ENCODE peak calls at places on chromosomes 4 and X, in four cellular contexts. One of them, this sample, is unnamed.

GRCh38 chrX:47200385-47201150 is 6.9 kb downstream of the UBA1 start:
- DNase-seq in K562: no peak
- DNase-seq in A549: peak
- DNase-seq in HepG2: peak
- DNase-seq in this sample: peak

GRCh38 chr4:95267081-95267480 is 281.7 kb downstream of the UNC5C start:
- DNase-seq in HepG2: no peak
- DNase-seq in K562: no peak
- DNase-seq in A549: peak
- DNase-seq in this sample: peak

GRCh38 chrX:130162094-130162493 is 3.5 kb downstream of the AIFM1 start:
- DNase-seq in HepG2: no peak
- DNase-seq in A549: no peak
- DNase-seq in K562: no peak
- DNase-seq in this sample: no peak

GRCh38 chr4:73275318-73275654 is 16.7 kb upstream of the ANKRD17 start:
- DNase-seq in HepG2: peak
- DNase-seq in K562: no peak
- DNase-seq in A549: no peak
- DNase-seq in this sample: no peak

GRCh38 chr4:53589511-53589910 is 1.8 kb downstream of the LNX1 start:
- DNase-seq in A549: no peak
- DNase-seq in HepG2: no peak
- DNase-seq in K562: no peak
- DNase-seq in this sample: no peak

GRCh38 chr4:152360045-152360410 is 175.9 kb downstream of the FBXW7 start:
- DNase-seq in A549: no peak
- DNase-seq in K562: no peak
- DNase-seq in HepG2: no peak
- DNase-seq in this sample: peak

GRCh38 chrX:126064901-126065541 is 101.1 kb downstream of the DCAF12L2 start:
- DNase-seq in HepG2: no peak
- DNase-seq in A549: no peak
- DNase-seq in K562: no peak
- DNase-seq in this sample: no peak

GRCh38 chr4:153474251-153474650 is 8.1 kb downstream of the TMEM131L start:
- DNase-seq in K562: no peak
- DNase-seq in A549: no peak
- DNase-seq in HepG2: no peak
- DNase-seq in this sample: no peak

GRCh38 chr4:142532054-142532453 is 314.0 kb downstream of the INPP4B start:
- DNase-seq in A549: no peak
- DNase-seq in K562: no peak
- DNase-seq in HepG2: no peak
- DNase-seq in this sample: no peak

GRCh38 chrX:2447484-2447883 is 53.3 kb downstream of the DHRSX start:
- DNase-seq in K562: no peak
- DNase-seq in HepG2: no peak
- DNase-seq in A549: no peak
- DNase-seq in this sample: no peak
- TF ChIP-seq MAFK in K562: no peak
- TF ChIP-seq MAFK in HepG2: no peak
- TF ChIP-seq MAFK in A549: no peak
- TF ChIP-seq MAFK in this sample: no peak

GRCh38 chrX:134459683-134460004 is 321 bp upstream of the HPRT1 start:
- DNase-seq in K562: no peak
- DNase-seq in HepG2: peak
- DNase-seq in A549: peak
- DNase-seq in this sample: no peak
- TF ChIP-seq POLR2A in K562: peak
- TF ChIP-seq POLR2A in HepG2: no peak
- TF ChIP-seq POLR2A in A549: no peak
- TF ChIP-seq POLR2A in this sample: no peak

GRCh38 chrX:35890699-35891098 is 28.8 kb upstream of the CFAP47 start:
- DNase-seq in K562: peak
- DNase-seq in HepG2: peak
- DNase-seq in A549: peak
- DNase-seq in this sample: peak
- TF ChIP-seq SMC3 in K562: no peak
- TF ChIP-seq SMC3 in HepG2: peak
- TF ChIP-seq SMC3 in A549: peak
- TF ChIP-seq SMC3 in this sample: no peak

GRCh38 chr4:101862595-101862994 is 72.1 kb downstream of the BANK1 start:
- DNase-seq in K562: no peak
- DNase-seq in A549: no peak
- DNase-seq in HepG2: no peak
- DNase-seq in this sample: no peak

GRCh38 chr4:101870874-101871273 is 80.3 kb downstream of the BANK1 start:
- DNase-seq in A549: no peak
- DNase-seq in K562: no peak
- DNase-seq in HepG2: no peak
- DNase-seq in this sample: no peak

GRCh38 chr4:101864660-101865059 is 74.1 kb downstream of the BANK1 start:
- DNase-seq in A549: no peak
- DNase-seq in HepG2: no peak
- DNase-seq in K562: no peak
- DNase-seq in this sample: no peak

GRCh38 chr4:101865501-101866062 is 75.1 kb downstream of the BANK1 start:
- DNase-seq in A549: peak
- DNase-seq in K562: no peak
- DNase-seq in HepG2: peak
- DNase-seq in this sample: peak
- TF ChIP-seq MAFK in A549: no peak
- TF ChIP-seq MAFK in K562: no peak
- TF ChIP-seq MAFK in HepG2: no peak
- TF ChIP-seq MAFK in this sample: no peak

This sample was measured in IMR-90.